ENCODE peak calls at places on chromosomes 13 and 19, in nine cellular contexts. L is A549, T is mucosa of descending colon, H is LNCaP clone FGC, V is glutamatergic neuron, W is WERI-Rb-1, B is astrocyte of the spinal cord, G is neural crest cell, X is mesothelial cell of epicardium. Y is an unnamed sample.

GRCh38 chr13:26440111-26440510 is 117.4 kb upstream of the WASF3 start:
- DNase-seq in G (no peak), B (no peak), V (no peak), W (no peak), X (no peak), T (no peak), L (no peak), H (no peak), Y (no peak)

GRCh38 chr19:11373166-11373884 is 1.1 kb upstream of the SWSAP1 start:
- DNase-seq in T (no peak), V (peak), B (no peak), G (peak), L (no peak), W (no peak), H (no peak), X (no peak), Y (peak)

GRCh38 chr13:41693434-41693833 is 236.1 kb downstream of the RGCC start:
- DNase-seq in B (no peak), W (no peak), X (no peak), H (no peak), T (no peak), G (no peak), L (no peak), V (no peak), Y (no peak)

GRCh38 chr13:40342901-40343300 is 323.5 kb downstream of the FOXO1 start:
- DNase-seq in L (no peak), T (no peak), G (no peak), H (no peak), X (no peak), W (no peak), V (no peak), B (no peak), Y (no peak)

GRCh38 chr13:53941588-53942190 is 913.1 kb downstream of the OLFM4 start:
- DNase-seq in H (no peak), G (no peak), X (no peak), L (no peak), T (no peak), B (no peak), V (no peak), W (no peak), Y (no peak)

GRCh38 chr13:84439108-84439507 is 556.8 kb upstream of the SLITRK1 start:
- DNase-seq in T (no peak), X (no peak), L (no peak), B (peak), G (no peak), H (no peak), W (no peak), V (no peak), Y (no peak)

GRCh38 chr19:18098891-18099622 is 1.5 kb downstream of the MAST3 start:
- DNase-seq in X (no peak), L (no peak), W (no peak), V (no peak), H (no peak), B (no peak), T (peak), G (no peak), Y (no peak)

GRCh38 chr19:18093439-18094161 is 4.0 kb upstream of the MAST3 start:
- DNase-seq in H (no peak), T (no peak), X (no peak), V (no peak), L (peak), G (no peak), B (no peak), W (peak), Y (no peak)

GRCh38 chr13:40673061-40673397 is 6.6 kb upstream of the FOXO1 start:
- DNase-seq in W (no peak), B (no peak), V (no peak), G (no peak), T (no peak), H (no peak), L (no peak), X (no peak), Y (no peak)

GRCh38 chr13:61029064-61029463 is 386.6 kb downstream of the PCDH20 start:
- DNase-seq in W (peak), H (no peak), T (no peak), V (peak), L (no peak), B (no peak), X (no peak), G (no peak), Y (no peak)

GRCh38 chr19:43639507-43640423 is at the start of gene CADM4:
- DNase-seq in G (no peak), L (no peak), X (no peak), T (peak), V (peak), B (no peak), H (no peak), W (peak), Y (peak)

GRCh38 chr13:27405521-27406134 is 18.8 kb upstream of the GTF3A start:
- DNase-seq in X (no peak), B (no peak), G (no peak), T (no peak), V (no peak), L (no peak), W (no peak), H (no peak), Y (no peak)

GRCh38 chr19:55795021-55795420 is 26.1 kb downstream of the RFPL4AL1 start:
- DNase-seq in T (no peak), X (no peak), L (no peak), W (no peak), B (no peak), G (no peak), V (no peak), H (no peak), Y (no peak)

GRCh38 chr13:85412448-85412847 is 386.8 kb downstream of the SLITRK6 start:
- DNase-seq in V (no peak), H (no peak), L (no peak), G (no peak), B (no peak), W (no peak), T (no peak), X (no peak), Y (no peak)

GRCh38 chr13:45464687-45465453 is at the start of gene COG3:
- DNase-seq in V (peak), B (peak), H (peak), G (peak), L (peak), X (peak), W (peak), T (peak), Y (peak)

GRCh38 chr13:52779028-52779612 is 39.5 kb upstream of the CNMD start:
- DNase-seq in G (peak), W (peak), B (no peak), H (no peak), T (no peak), V (no peak), X (no peak), L (no peak), Y (no peak)

GRCh38 chr13:81326913-81327312 is 986.0 kb upstream of the SPRY2 start:
- DNase-seq in V (no peak), X (no peak), B (no peak), L (no peak), H (peak), W (no peak), G (no peak), T (no peak), Y (no peak)

GRCh38 chr19:53503126-53503525 is 34.8 kb upstream of the ZNF331 start:
- DNase-seq in L (no peak), B (no peak), H (no peak), T (no peak), X (no peak), G (no peak), V (no peak), W (peak), Y (no peak)

DNA sequence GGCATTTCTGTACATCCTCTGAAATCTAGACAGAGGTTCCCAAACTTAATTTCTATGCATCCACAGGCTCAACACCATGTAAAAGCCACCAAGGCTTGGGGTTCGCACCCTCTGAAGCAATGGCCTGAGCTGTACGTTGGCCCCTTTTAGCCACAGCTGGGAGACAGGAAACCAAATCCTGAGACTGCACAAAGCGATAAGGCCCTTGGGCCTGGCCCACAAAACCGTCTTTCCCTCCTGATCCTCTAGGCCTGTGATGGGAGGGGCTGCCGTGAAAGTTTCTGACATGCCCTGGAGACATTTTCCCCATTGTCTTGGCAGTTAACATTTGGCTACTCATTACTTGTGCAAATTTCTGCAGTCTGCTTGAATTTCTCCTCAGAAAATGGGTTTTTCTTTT is 766.4 kb downstream of the GPC5 start:
- DNase-seq in H (no peak), X (no peak), V (no peak), W (no peak), G (no peak), T (no peak), L (no peak), B (no peak), Y (no peak)
- TF ChIP-seq CTCF in H (no peak), X (no peak), V (no peak), W (no peak), G (no peak), T (no peak), L (no peak), B (no peak), Y (no peak)

GRCh38 chr19:38592940-38593339 is 24.8 kb downstream of the MAP4K1 start:
- DNase-seq in H (no peak), T (no peak), B (no peak), V (no peak), G (no peak), W (no peak), X (no peak), L (no peak), Y (no peak)
- TF ChIP-seq CTCF in H (no peak), T (no peak), B (no peak), V (no peak), G (peak), W (no peak), X (no peak), L (no peak), Y (no peak)

GRCh38 chr13:75357576-75358295 is 124.2 kb downstream of the TBC1D4 start:
- DNase-seq in X (no peak), G (peak), V (peak), W (peak), H (no peak), L (peak), B (peak), T (no peak), Y (peak)
- TF ChIP-seq CTCF in X (peak), G (peak), V (peak), W (peak), H (peak), L (peak), B (peak), T (no peak), Y (peak)

DNA sequence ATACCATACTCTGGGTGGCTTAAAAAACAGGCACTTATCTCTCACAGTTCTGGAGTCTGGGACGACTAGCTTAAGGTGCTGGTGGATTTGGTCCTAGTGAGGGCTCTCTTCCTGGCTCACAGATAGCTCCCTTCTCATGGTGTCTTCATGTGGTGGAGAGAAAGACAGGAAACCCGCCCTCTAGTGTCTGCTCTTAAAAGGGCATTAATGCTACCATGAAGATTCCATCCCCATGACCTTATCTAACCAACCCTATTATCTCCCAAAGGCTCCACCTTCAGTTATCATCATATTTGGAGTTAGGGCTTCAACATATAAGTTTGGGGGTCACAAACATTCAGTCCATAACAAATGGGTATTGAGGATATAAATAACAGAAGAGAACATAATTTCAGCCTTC is 139.4 kb downstream of the HS6ST3 start:
- DNase-seq in V (no peak), H (peak), T (no peak), W (peak), X (no peak), G (no peak), B (no peak), L (no peak), Y (no peak)
- TF ChIP-seq CTCF in V (peak), H (peak), T (no peak), W (peak), X (peak), G (peak), B (peak), L (peak), Y (peak)

GRCh38 chr19:35913589-35913988 is 5.5 kb upstream of the TYROBP start:
- DNase-seq in X (no peak), H (no peak), G (no peak), T (no peak), L (no peak), V (no peak), B (no peak), W (no peak), Y (no peak)

GRCh38 chr19:35908977-35909683 is 1.0 kb upstream of the TYROBP start:
- DNase-seq in L (no peak), T (peak), W (peak), H (no peak), G (no peak), X (no peak), B (no peak), V (no peak), Y (no peak)

GRCh38 chr19:35911790-35912189 is 3.7 kb upstream of the TYROBP start:
- DNase-seq in W (no peak), H (no peak), T (no peak), G (no peak), V (no peak), X (no peak), L (no peak), B (no peak), Y (no peak)

GRCh38 chr19:35909684-35910035 is 1.6 kb upstream of the TYROBP start:
- DNase-seq in H (no peak), W (no peak), B (no peak), L (no peak), T (no peak), G (no peak), X (no peak), V (no peak), Y (no peak)

GRCh38 chr19:35911173-35911572 is 3.1 kb upstream of the TYROBP start:
- DNase-seq in X (no peak), B (no peak), W (no peak), T (no peak), L (no peak), G (no peak), V (no peak), H (no peak), Y (no peak)
- TF ChIP-seq CTCF in X (no peak), B (no peak), W (peak), T (no peak), L (no peak), G (no peak), V (no peak), H (no peak), Y (no peak)

GRCh38 chr19:2464389-2464788 is 7.6 kb upstream of the LMNB2 start:
- DNase-seq in B (peak), X (no peak), H (no peak), L (no peak), T (no peak), V (no peak), G (no peak), W (no peak), Y (no peak)

GRCh38 chr19:2462635-2463421 is 6.1 kb upstream of the LMNB2 start:
- DNase-seq in W (peak), G (peak), X (peak), L (no peak), H (peak), T (peak), B (peak), V (no peak), Y (peak)

GRCh38 chr19:2460245-2460644 is 3.5 kb upstream of the LMNB2 start:
- DNase-seq in B (no peak), L (no peak), V (no peak), T (no peak), H (no peak), G (no peak), W (no peak), X (no peak), Y (no peak)

GRCh38 chr19:2458054-2458453 is 1.3 kb upstream of the LMNB2 start:
- DNase-seq in B (no peak), L (no peak), G (no peak), T (no peak), H (no peak), V (no peak), X (no peak), W (no peak), Y (no peak)

GRCh38 chr19:2461751-2462634 is 5.2 kb upstream of the LMNB2 start:
- DNase-seq in V (peak), X (no peak), H (no peak), T (peak), L (no peak), G (peak), W (no peak), B (peak), Y (peak)
- TF ChIP-seq CTCF in V (no peak), X (no peak), H (no peak), T (no peak), L (no peak), G (no peak), W (no peak), B (peak), Y (no peak)

DNA sequence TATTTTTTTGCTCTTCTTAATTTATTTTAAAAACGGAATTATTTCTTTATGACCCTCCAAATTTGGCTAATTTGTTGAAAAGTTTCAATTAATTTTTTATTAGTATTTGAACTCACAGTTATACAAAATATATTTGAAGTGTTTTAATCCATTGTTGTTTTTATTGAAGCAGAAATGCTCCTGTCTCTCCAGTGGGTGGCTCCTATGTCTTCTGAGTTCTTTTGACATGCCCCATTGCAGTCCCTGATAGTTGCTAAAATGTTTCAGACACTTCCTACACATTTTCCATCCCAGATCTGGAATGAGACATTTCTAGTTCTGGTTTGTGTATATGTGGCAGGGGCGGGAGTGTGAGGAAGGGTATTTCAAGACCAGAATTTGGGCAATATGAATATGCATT is 579.4 kb upstream of the PRR20A start:
- DNase-seq in W (no peak), T (no peak), L (no peak), G (no peak), H (no peak), B (no peak), X (no peak), V (no peak), Y (no peak)
- TF ChIP-seq CTCF in W (no peak), T (no peak), L (no peak), G (peak), H (peak), B (no peak), X (no peak), V (peak), Y (peak)